ENCODE peak calls at places on chromosome 12, in seven cellular contexts. J is left kidney; H is body of pancreas; A is psoas muscle; F is PC-3; E is stimulated activated CD8-positive, alpha-beta memory T cell treated with anti-CD3 and anti-CD28 coated beads, Interleukin-7, amount 100 ng/mL, for 4 hours; X is NCI-H187 treated with DMSO at 0.1 percent for 48 hours. N is an unnamed sample.

GRCh38 chr12:77064891-77065360 is 443 bp downstream of the E2F7 start:
- DNase-seq in J (peak), H (no peak), A (no peak), F (no peak), E (no peak), X (no peak), N (no peak)

GRCh38 chr12:65152586-65152985 is 16.8 kb upstream of the LEMD3 start:
- DNase-seq in J (no peak), H (no peak), A (no peak), F (no peak), E (no peak), X (no peak), N (no peak)

GRCh38 chr12:51449569-51450246 is 25.1 kb downstream of the SLC4A8 start:
- DNase-seq in J (no peak), H (no peak), A (no peak), F (peak), E (no peak), X (no peak), N (no peak)

GRCh38 chr12:104630230-104630670 is 173.5 kb downstream of the CHST11 start:
- DNase-seq in J (peak), H (no peak), A (no peak), F (no peak), E (no peak), X (peak), N (no peak)

GRCh38 chr12:108629156-108629555 is 4.5 kb downstream of the SELPLG start:
- DNase-seq in J (no peak), H (no peak), A (no peak), F (no peak), E (no peak), X (no peak), N (no peak)

GRCh38 chr12:81942588-81942987 is 183.4 kb upstream of the PPFIA2 start:
- DNase-seq in J (no peak), H (no peak), A (no peak), F (no peak), E (no peak), X (no peak), N (no peak)

GRCh38 chr12:104006929-104007328 is 41.3 kb downstream of the TDG start:
- DNase-seq in J (no peak), H (no peak), A (no peak), F (peak), E (no peak), X (no peak), N (no peak)

GRCh38 chr12:102423447-102423846 is 56.9 kb downstream of the IGF1 start:
- DNase-seq in J (no peak), H (no peak), A (no peak), F (no peak), E (no peak), X (no peak), N (no peak)

GRCh38 chr12:112577473-112578334 is 159.0 kb downstream of the PTPN11 start:
- DNase-seq in J (no peak), H (no peak), A (no peak), F (no peak), E (no peak), X (no peak), N (no peak)

GRCh38 chr12:28121433-28121832 is 68.8 kb upstream of the CCDC91 start:
- DNase-seq in J (no peak), H (no peak), A (no peak), F (peak), E (no peak), X (no peak), N (no peak)

GRCh38 chr12:76032043-76032981 is 736 bp upstream of the PHLDA1 start:
- DNase-seq in J (peak), H (peak), A (peak), F (peak), E (peak), X (no peak), N (no peak)

GRCh38 chr12:62846506-62846905 is 88.4 kb downstream of the PPM1H start:
- DNase-seq in J (no peak), H (no peak), A (no peak), F (no peak), E (no peak), X (no peak), N (no peak)

GRCh38 chr12:82527165-82527780 is 159.4 kb upstream of the TMTC2 start:
- DNase-seq in J (peak), H (peak), A (no peak), F (peak), E (no peak), X (peak), N (peak)

GRCh38 chr12:57620936-57621496 is 9.8 kb downstream of the ARHGEF25 start:
- DNase-seq in J (peak), H (no peak), A (peak), F (no peak), E (no peak), X (no peak), N (no peak)

GRCh38 chr12:45184145-45184958 is 31.5 kb upstream of the ANO6 start:
- DNase-seq in J (no peak), H (no peak), A (no peak), F (no peak), E (no peak), X (no peak), N (no peak)

GRCh38 chr12:51527872-51528271 is 63.2 kb upstream of the SCN8A start:
- DNase-seq in J (no peak), H (no peak), A (no peak), F (no peak), E (no peak), X (no peak), N (no peak)

GRCh38 chr12:48045061-48045846 is 41.0 kb upstream of the COL2A1 start:
- DNase-seq in J (no peak), H (no peak), A (no peak), F (no peak), E (no peak), X (no peak), N (no peak)

GRCh38 chr12:103623716-103624115 is 36.6 kb downstream of the STAB2 start:
- DNase-seq in J (no peak), H (no peak), A (no peak), F (no peak), E (no peak), X (no peak), N (no peak)